ENCODE peak calls at places on chromosomes 6 and 20, in eight cellular contexts. I is GM13976; O is H9; S is left ventricle myocardium inferior; C is WTC11; U is CD8-positive, alpha-beta memory T cell; X is neural crest cell; F is EL. J is an unnamed sample.

GRCh38 chr6:53578371-53578770 is 33.5 kb upstream of the GCLC start:
- DNase-seq in I (no peak), O (no peak), S (no peak), C (no peak), U (no peak), X (no peak), F (no peak), J (no peak)

GRCh38 chr6:10890151-10890550 is 3.3 kb downstream of the SYCP2L start:
- DNase-seq in I (no peak), O (no peak), S (no peak), C (no peak), U (no peak), X (no peak), F (no peak), J (no peak)

GRCh38 chr20:51400051-51400926 is 142.2 kb downstream of the NFATC2 start:
- DNase-seq in I (peak; percentile 85), O (no peak), S (no peak), C (no peak), U (peak; percentile 46), X (no peak), F (no peak), J (no peak)

GRCh38 chr20:10093087-10093591 is 58.4 kb downstream of the ANKEF1 start:
- DNase-seq in I (no peak), O (no peak), S (no peak), C (no peak), U (no peak), X (no peak), F (peak; percentile 88), J (no peak)

GRCh38 chr6:18216411-18216810 is 47.9 kb downstream of the DEK start:
- DNase-seq in I (peak; percentile 30), O (no peak), S (no peak), C (no peak), U (no peak), X (no peak), F (peak; percentile 80), J (no peak)

GRCh38 chr6:71531006-71531405 is 242.4 kb downstream of the OGFRL1 start:
- DNase-seq in I (no peak), O (no peak), S (no peak), C (no peak), U (no peak), X (no peak), F (peak; percentile 13), J (no peak)

GRCh38 chr20:19433371-19434316 is 221.2 kb downstream of the SLC24A3 start:
- DNase-seq in I (peak; percentile 17), O (no peak), S (no peak), C (no peak), U (no peak), X (no peak), F (peak; percentile 67), J (no peak)

GRCh38 chr20:21100590-21101452 is 5.3 kb downstream of the LINC00237 start:
- DNase-seq in I (peak; percentile 46), O (peak; percentile 79), S (no peak), C (peak; percentile 69), U (no peak), X (peak; percentile 32), F (no peak), J (peak; percentile 72)

GRCh38 chr6:131910956-131911355 is 40.2 kb downstream of the CCN2 start:
- DNase-seq in I (no peak), O (no peak), S (no peak), C (no peak), U (no peak), X (no peak), F (no peak), J (no peak)

GRCh38 chr6:150799276-150799805 is 66.2 kb upstream of the MTHFD1L start:
- DNase-seq in I (no peak), O (no peak), S (no peak), C (no peak), U (no peak), X (no peak), F (no peak), J (no peak)

GRCh38 chr6:123062645-123063044 is 66.6 kb downstream of the CLVS2 start:
- DNase-seq in I (no peak), O (no peak), S (no peak), C (no peak), U (no peak), X (no peak), F (no peak), J (peak; percentile 8)

GRCh38 chr6:167651251-167652041 is 175.3 kb upstream of the AFDN start:
- DNase-seq in I (no peak), O (no peak), S (no peak), C (no peak), U (no peak), X (no peak), F (no peak), J (no peak)

GRCh38 chr6:72554761-72555221 is 67.1 kb upstream of the KCNQ5 start:
- DNase-seq in I (no peak), O (no peak), S (no peak), C (no peak), U (no peak), X (no peak), F (peak; percentile 67), J (no peak)

GRCh38 chr6:89221971-89222887 is 5.1 kb upstream of the GABRR1 start:
- DNase-seq in I (no peak), O (no peak), S (no peak), C (no peak), U (no peak), X (no peak), F (no peak), J (no peak)

GRCh38 chr6:20868397-20869185 is 334.3 kb downstream of the CDKAL1 start:
- DNase-seq in I (no peak), O (peak; percentile 48), S (no peak), C (no peak), U (no peak), X (no peak), F (no peak), J (no peak)

GRCh38 chr6:39934060-39934757 is at the start of gene MOCS1:
- DNase-seq in I (no peak), O (peak; percentile 90), S (peak; percentile 92), C (peak; percentile 87), U (peak; percentile 45), X (peak; percentile 58), F (peak; percentile 78), J (peak; percentile 95)

GRCh38 chr6:36109092-36109491 is 21.2 kb upstream of the MAPK13 start:
- DNase-seq in I (no peak), O (no peak), S (no peak), C (no peak), U (peak; percentile 80), X (no peak), F (no peak), J (no peak)

GRCh38 chr6:83127258-83127657 is 59.8 kb downstream of the DOP1A start:
- DNase-seq in I (no peak), O (no peak), S (no peak), C (no peak), U (no peak), X (no peak), F (no peak), J (no peak)

GRCh38 chr6:159359581-159360264 is 190.5 kb downstream of the FNDC1 start:
- DNase-seq in I (no peak), O (no peak), S (no peak), C (no peak), U (no peak), X (no peak), F (no peak), J (no peak)

GRCh38 chr6:68038815-68039408 is 596.2 kb upstream of the ADGRB3 start:
- DNase-seq in I (no peak), O (peak; percentile 70), S (no peak), C (peak; percentile 41), U (no peak), X (no peak), F (no peak), J (peak; percentile 29)

GRCh38 chr20:5128886-5129285 is 2.1 kb downstream of the CDS2 start:
- DNase-seq in I (no peak), O (no peak), S (no peak), C (no peak), U (no peak), X (no peak), F (no peak), J (no peak)

GRCh38 chr6:85435872-85436271 is 14.0 kb upstream of the NT5E start:
- DNase-seq in I (no peak), O (no peak), S (no peak), C (no peak), U (no peak), X (no peak), F (no peak), J (no peak)

GRCh38 chr6:29829766-29830165 is 2.1 kb downstream of the HLA-G start:
- DNase-seq in I (no peak), O (no peak), S (no peak), C (no peak), U (no peak), X (no peak), F (no peak), J (no peak)

GRCh38 chr6:37731888-37732287 is 34.2 kb upstream of the MDGA1 start:
- DNase-seq in I (peak; percentile 87), O (peak; percentile 50), S (no peak), C (peak; percentile 31), U (peak; percentile 18), X (no peak), F (no peak), J (peak; percentile 66)

GRCh38 chr20:39152126-39152525 is 190.0 kb downstream of the DHX35 start:
- DNase-seq in I (no peak), O (no peak), S (no peak), C (no peak), U (no peak), X (no peak), F (no peak), J (no peak)

GRCh38 chr6:154619183-154619582 is 108.7 kb upstream of the CNKSR3 start:
- DNase-seq in I (no peak), O (no peak), S (no peak), C (no peak), U (no peak), X (no peak), F (no peak), J (no peak)

GRCh38 chr6:97666889-97667288 is 383.9 kb upstream of the MMS22L start:
- DNase-seq in I (no peak), O (no peak), S (no peak), C (no peak), U (no peak), X (no peak), F (no peak), J (no peak)

GRCh38 chr20:33769032-33769431 is 37.2 kb downstream of the ZNF341 start:
- DNase-seq in I (no peak), O (no peak), S (no peak), C (no peak), U (no peak), X (no peak), F (no peak), J (no peak)

GRCh38 chr20:58219342-58219700 is 9.1 kb downstream of the ANKRD60 start:
- DNase-seq in I (no peak), O (no peak), S (no peak), C (no peak), U (no peak), X (no peak), F (peak; percentile 91), J (no peak)

GRCh38 chr6:93675856-93676255 is 256.5 kb upstream of the EPHA7 start:
- DNase-seq in I (no peak), O (no peak), S (no peak), C (no peak), U (no peak), X (no peak), F (no peak), J (no peak)

GRCh38 chr20:57394087-57395082 is 3.2 kb downstream of the RBM38 start:
- DNase-seq in I (no peak), O (no peak), S (no peak), C (no peak), U (no peak), X (no peak), F (no peak), J (no peak)

GRCh38 chr20:17854307-17854903 is 114.2 kb downstream of the SNX5 start:
- DNase-seq in I (no peak), O (peak; percentile 77), S (peak; percentile 68), C (peak; percentile 68), U (no peak), X (peak; percentile 19), F (peak; percentile 51), J (peak; percentile 72)

GRCh38 chr20:21105429-21106170 is 558 bp downstream of the LINC00237 start:
- DNase-seq in I (peak; percentile 22), O (peak; percentile 52), S (no peak), C (peak; percentile 54), U (no peak), X (no peak), F (peak; percentile 25), J (peak; percentile 37)

GRCh38 chr6:117919775-117920492 is 12.9 kb downstream of the SLC35F1 start:
- DNase-seq in I (no peak), O (peak; percentile 76), S (no peak), C (peak; percentile 74), U (no peak), X (peak; percentile 64), F (no peak), J (peak; percentile 83)